ENCODE peak calls at places on chromosomes 3 and 15, in eight cellular contexts. F, T, U, E, Z, V, O and M are unnamed samples.
A peak's percentile ranks its signal among the peaks of the same experiment; 100 is the strongest.

GRCh38 chr15:74382004-74382816 is 14.8 kb upstream of the CYP11A1 start:
- DNase-seq in U (peak; percentile 82), Z (no peak), V (peak; percentile 95), O (peak; percentile 92), T (peak; percentile 84), E (peak; percentile 90), F (peak; percentile 83), M (no peak)

GRCh38 chr3:30256474-30256873 is 349.9 kb upstream of the TGFBR2 start:
- DNase-seq in V (no peak), F (no peak), U (no peak), Z (no peak), T (no peak), E (no peak), O (no peak), M (no peak)

GRCh38 chr3:44184319-44184953 is 57.2 kb upstream of the TOPAZ1 start:
- DNase-seq in Z (no peak), T (no peak), V (no peak), F (no peak), O (no peak), E (no peak), U (no peak), M (no peak)

GRCh38 chr3:71069797-71070196 is 513.7 kb downstream of the FOXP1 start:
- DNase-seq in E (peak; percentile 57), Z (no peak), F (peak; percentile 72), V (peak; percentile 37), O (peak; percentile 42), T (peak; percentile 93), U (no peak), M (no peak)

GRCh38 chr3:151724846-151725562 is 8.7 kb upstream of the AADACL2 start:
- DNase-seq in O (no peak), F (no peak), V (no peak), Z (no peak), U (no peak), E (no peak), T (no peak), M (no peak)

GRCh38 chr15:101348643-101349496 is 53.8 kb upstream of the SNRPA1 start:
- DNase-seq in F (no peak), Z (no peak), O (no peak), U (peak; percentile 50), V (no peak), T (peak; percentile 99), E (no peak), M (no peak)

GRCh38 chr3:124540550-124541201 is 189.6 kb upstream of the UMPS start:
- DNase-seq in O (no peak), V (no peak), Z (no peak), E (no peak), F (no peak), U (no peak), T (no peak), M (no peak)

GRCh38 chr15:55389276-55389631 is 18.9 kb downstream of the CCPG1 start:
- DNase-seq in T (peak; percentile 45), F (no peak), V (peak; percentile 22), Z (no peak), O (no peak), U (no peak), E (no peak), M (no peak)

GRCh38 chr15:81294501-81294850 is 29.5 kb downstream of the STARD5 start:
- DNase-seq in U (no peak), Z (no peak), F (no peak), O (no peak), V (no peak), T (no peak), E (no peak), M (no peak)

GRCh38 chr15:27579738-27580137 is 519.4 kb downstream of the OCA2 start:
- DNase-seq in F (no peak), T (no peak), V (no peak), O (no peak), U (no peak), E (no peak), Z (no peak), M (no peak)

GRCh38 chr15:29123171-29123570 is 146.5 kb downstream of the NSMCE3 start:
- DNase-seq in U (no peak), O (no peak), T (no peak), Z (no peak), E (no peak), V (no peak), F (no peak), M (no peak)

GRCh38 chr3:110101361-110101760 is 764.0 kb upstream of the DPPA4 start:
- DNase-seq in E (no peak), U (no peak), V (peak; percentile 7), Z (no peak), O (no peak), T (no peak), F (no peak), M (no peak)

GRCh38 chr15:96349034-96349932 is 18.8 kb downstream of the NR2F2 start:
- DNase-seq in E (no peak), Z (no peak), O (no peak), V (no peak), U (no peak), T (no peak), F (no peak), M (no peak)